ENCODE peak calls at places on chromosomes 7 and 10, in four cellular contexts. N is Panc1, R is thoracic aorta, Q is BJ. M is an unnamed sample.

GRCh38 chr10:130300608-130301025 is 164.4 kb downstream of the GLRX3 start:
- DNase-seq in N (no peak), R (no peak), Q (no peak), M (no peak)

GRCh38 chr10:114183563-114183962 is 4.4 kb downstream of the TDRD1 start:
- DNase-seq in N (no peak), R (no peak), Q (no peak), M (no peak)

GRCh38 chr10:118314882-118315281 is 27.2 kb downstream of the FAM204A start:
- DNase-seq in N (no peak), R (no peak), Q (no peak), M (no peak)

GRCh38 chr10:80277567-80278250 is 11.7 kb downstream of the MAT1A start:
- DNase-seq in N (no peak), R (no peak), Q (no peak), M (no peak)

GRCh38 chr10:96092999-96093767 is 36.9 kb upstream of the ZNF518A start:
- DNase-seq in N (no peak), R (no peak), Q (no peak), M (no peak)

GRCh38 chr10:121927361-121927840 is 430 bp downstream of the ATE1 start:
- DNase-seq in N (no peak), R (no peak), Q (no peak), M (peak; percentile 46)

GRCh38 chr7:151218170-151218569 is 7.9 kb upstream of the H2BK1 start:
- DNase-seq in N (no peak), R (no peak), Q (no peak), M (no peak)

GRCh38 chr7:5177060-5177459 is 13.0 kb upstream of the WIPI2 start:
- DNase-seq in N (no peak), R (peak; percentile 12), Q (no peak), M (peak; percentile 15)

GRCh38 chr7:68176974-68177373 is 1180.3 kb downstream of the TYW1 start:
- DNase-seq in N (peak; percentile 36), R (no peak), Q (no peak), M (peak; percentile 46)

GRCh38 chr10:72244573-72245038 is 28.5 kb upstream of the ASCC1 start:
- DNase-seq in N (no peak), R (no peak), Q (no peak), M (no peak)

GRCh38 chr10:98446121-98446655 is 547 bp downstream of the HPS1 start:
- DNase-seq in N (no peak), R (no peak), Q (no peak), M (no peak)

GRCh38 chr7:23012186-23012585 is 1.7 kb downstream of the HYCC1 start:
- DNase-seq in N (no peak), R (no peak), Q (no peak), M (no peak)

GRCh38 chr10:75150656-75151055 is 39.2 kb downstream of the SAMD8 start:
- DNase-seq in N (no peak), R (no peak), Q (no peak), M (no peak)

GRCh38 chr10:24238527-24239247 is 29.7 kb downstream of the KIAA1217 start:
- DNase-seq in N (no peak), R (no peak), Q (no peak), M (peak; percentile 50)

GRCh38 chr10:110679633-110680472 is 35.7 kb downstream of the RBM20 start:
- DNase-seq in N (no peak), R (no peak), Q (no peak), M (no peak)

GRCh38 chr7:20737840-20738448 is 48.7 kb downstream of the SP8 start:
- DNase-seq in N (no peak), R (no peak), Q (no peak), M (no peak)

GRCh38 chr10:104199567-104199966 is 32.6 kb downstream of the CFAP43 start:
- DNase-seq in N (no peak), R (no peak), Q (no peak), M (no peak)

GRCh38 chr10:119296703-119297102 is 89.3 kb downstream of the GRK5 start:
- DNase-seq in N (no peak), R (no peak), Q (no peak), M (no peak)

GRCh38 chr10:116195039-116195438 is 78.0 kb downstream of the GFRA1 start:
- DNase-seq in N (no peak), R (no peak), Q (no peak), M (no peak)

GRCh38 chr7:155669717-155670505 is 25.4 kb downstream of the RBM33 start:
- DNase-seq in N (no peak), R (no peak), Q (no peak), M (no peak)

GRCh38 chr10:93352638-93353383 is 129.3 kb downstream of the MYOF start:
- DNase-seq in N (no peak), R (no peak), Q (no peak), M (no peak)

GRCh38 chr7:33921216-33921938 is 16.0 kb downstream of the BMPER start:
- DNase-seq in N (no peak), R (no peak), Q (no peak), M (no peak)

GRCh38 chr7:18916826-18917225 is 200.6 kb downstream of the TWIST1 start:
- DNase-seq in N (no peak), R (no peak), Q (peak; percentile 59), M (no peak)

GRCh38 chr10:87658383-87658795 is 1.3 kb upstream of the PAPSS2 start:
- DNase-seq in N (no peak), R (no peak), Q (no peak), M (no peak)

GRCh38 chr7:100679129-100679926 is 5.8 kb downstream of the GNB2 start:
- DNase-seq in N (no peak), R (no peak), Q (no peak), M (peak; percentile 74)

GRCh38 chr7:127943541-127944521 is 87.4 kb downstream of the LRRC4 start:
- DNase-seq in N (no peak), R (no peak), Q (no peak), M (no peak)

GRCh38 chr7:40714338-40715052 is 579.7 kb downstream of the SUGCT start:
- DNase-seq in N (no peak), R (no peak), Q (peak; percentile 75), M (no peak)

GRCh38 chr10:31320179-31320597 is 1.2 kb downstream of the ZEB1 start:
- DNase-seq in N (no peak), R (no peak), Q (no peak), M (no peak)

GRCh38 chr10:84743483-84743882 is 415.1 kb downstream of the CCSER2 start:
- DNase-seq in N (no peak), R (no peak), Q (no peak), M (no peak)

GRCh38 chr10:78398385-78398784 is 364.7 kb downstream of the RPS24 start:
- DNase-seq in N (no peak), R (no peak), Q (no peak), M (no peak)

GRCh38 chr7:36440880-36441279 is 51.2 kb downstream of the ANLN start:
- DNase-seq in N (no peak), R (no peak), Q (no peak), M (no peak)

GRCh38 chr10:5732141-5732540 is 47.5 kb downstream of the TASOR2 start:
- DNase-seq in N (no peak), R (no peak), Q (no peak), M (no peak)
- H3K36me3 ChIP-seq in N (peaks cover 5% of the 10 kb centered on the region), R (peaks cover 14% of the 10 kb centered on the region), Q (peaks cover 4% of the 10 kb centered on the region), M (no peaks in the 10 kb centered on the region)

GRCh38 chr7:149692056-149692455 is 81.3 kb downstream of the ZNF467 start:
- DNase-seq in N (no peak), R (no peak), Q (no peak), M (no peak)
- H3K27me3 ChIP-seq in N (no peaks in the 10 kb centered on the region), R (peaks cover 16% of the 10 kb centered on the region), Q (peaks cover 6% of the 10 kb centered on the region), M (peaks cover 7% of the 10 kb centered on the region)

GRCh38 chr10:68734349-68734748 is 13.3 kb downstream of the CCAR1 start:
- DNase-seq in N (no peak), R (no peak), Q (no peak), M (no peak)
- H3K36me3 ChIP-seq in N (peaks cover 38% of the 10 kb centered on the region), R (peaks cover 61% of the 10 kb centered on the region), Q (peaks cover 8% of the 10 kb centered on the region), M (peaks cover 6% of the 10 kb centered on the region)

GRCh38 chr7:6718124-6718523 is 11.4 kb upstream of the ZNF12 start:
- DNase-seq in N (no peak), R (no peak), Q (no peak), M (no peak)
- H3K27me3 ChIP-seq in N (no peaks in the 10 kb centered on the region), R (no peaks in the 10 kb centered on the region), Q (peaks cover 4% of the 10 kb centered on the region), M (no peaks in the 10 kb centered on the region)

GRCh38 chr7:75042299-75042698 is 31.3 kb downstream of the RCC1L start:
- DNase-seq in N (no peak), R (no peak), Q (no peak), M (no peak)

GRCh38 chr7:75048435-75049379 is 24.9 kb downstream of the RCC1L start:
- DNase-seq in N (no peak), R (no peak), Q (no peak), M (no peak)

GRCh38 chr7:75049817-75050216 is 23.8 kb downstream of the RCC1L start:
- DNase-seq in N (no peak), R (no peak), Q (no peak), M (no peak)

GRCh38 chr7:75042831-75043703 is 30.5 kb downstream of the RCC1L start:
- DNase-seq in N (no peak), R (no peak), Q (no peak), M (no peak)

DNA sequence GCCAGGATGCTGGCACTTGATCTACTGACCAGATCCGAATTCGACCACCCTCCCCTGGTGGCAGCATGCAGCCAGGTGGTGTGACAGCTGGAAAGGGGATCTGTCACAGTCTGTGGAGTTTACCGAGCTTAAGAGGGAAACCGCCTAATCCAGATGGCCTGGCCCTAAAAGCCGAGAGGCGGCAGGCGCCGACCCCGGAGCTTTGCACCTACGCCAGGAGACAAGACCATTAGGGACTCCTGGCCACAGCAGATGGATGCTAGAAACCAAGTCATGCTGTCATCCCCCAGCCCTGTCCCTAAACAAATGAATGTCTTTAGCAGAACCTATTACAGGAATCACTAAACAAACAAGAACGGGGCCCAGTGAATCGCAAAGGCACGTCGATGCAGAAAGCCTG is 27.7 kb downstream of the RCC1L start:
- DNase-seq in N (no peak), R (no peak), Q (no peak), M (no peak)
- H3K36me3 ChIP-seq in N (no peaks in the 10 kb centered on the region), R (peaks cover 13% of the 10 kb centered on the region), Q (peaks cover 19% of the 10 kb centered on the region), M (peaks cover 6% of the 10 kb centered on the region)

GRCh38 chr7:45610019-45610418 is 35.9 kb downstream of the ADCY1 start:
- DNase-seq in N (no peak), R (no peak), Q (no peak), M (no peak)

GRCh38 chr7:45610660-45611299 is 36.6 kb downstream of the ADCY1 start:
- DNase-seq in N (no peak), R (no peak), Q (no peak), M (no peak)

GRCh38 chr7:45601816-45602540 is 27.8 kb downstream of the ADCY1 start:
- DNase-seq in N (no peak), R (no peak), Q (no peak), M (no peak)

GRCh38 chr7:45609180-45609579 is 35.0 kb downstream of the ADCY1 start:
- DNase-seq in N (no peak), R (no peak), Q (no peak), M (no peak)

DNA sequence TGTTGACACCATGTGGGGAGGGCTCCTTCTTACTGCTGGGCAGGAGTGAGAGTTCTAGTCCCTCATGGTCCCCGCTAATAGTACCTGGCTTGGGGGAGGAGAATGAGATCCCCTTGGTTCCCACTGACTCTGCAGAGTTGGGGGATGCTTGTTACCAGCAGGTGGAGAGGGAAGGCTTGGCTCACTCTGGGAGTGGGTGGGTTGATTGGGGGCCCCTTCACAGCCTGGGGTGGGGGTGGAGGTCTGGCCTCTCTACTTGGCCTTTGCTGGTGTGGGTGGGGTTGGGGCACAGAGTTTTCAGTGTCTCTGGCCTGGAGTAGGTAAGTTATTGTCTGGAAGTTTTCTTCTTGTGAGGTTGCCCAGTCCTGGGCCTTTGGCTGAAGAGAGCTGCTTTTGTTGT is 31.9 kb downstream of the ADCY1 start:
- DNase-seq in N (no peak), R (no peak), Q (no peak), M (no peak)
- H3K27me3 ChIP-seq in N (no peaks in the 10 kb centered on the region), R (no peaks in the 10 kb centered on the region), Q (no peaks in the 10 kb centered on the region), M (no peaks in the 10 kb centered on the region)

GRCh38 chr7:130124711-130125110 is 54.4 kb downstream of the KLHDC10 start:
- DNase-seq in N (no peak), R (no peak), Q (no peak), M (no peak)
- H3K36me3 ChIP-seq in N (peaks cover 13% of the 10 kb centered on the region), R (peaks cover 24% of the 10 kb centered on the region), Q (peaks cover 8% of the 10 kb centered on the region), M (no peaks in the 10 kb centered on the region)